ENCODE peak calls at places on chromosomes 3 and 15, in five cellular contexts. C is CD4-positive, alpha-beta T cell; P is osteocyte; M is astrocyte of the spinal cord; K is neural crest cell. V is an unnamed sample.

GRCh38 chr15:99845009-99845408 is 111.8 kb upstream of the LYSMD4 start:
- DNase-seq in C (no peak), P (no peak), M (peak; percentile 32), K (no peak), V (no peak)

GRCh38 chr3:139310474-139310933 is 33.3 kb upstream of the MRPS22 start:
- DNase-seq in C (no peak), P (no peak), M (peak; percentile 93), K (no peak), V (peak; percentile 78)

GRCh38 chr3:192482809-192483208 is 244.5 kb downstream of the FGF12 start:
- DNase-seq in C (no peak), P (no peak), M (peak; percentile 30), K (no peak), V (no peak)

GRCh38 chr3:148866261-148866660 is 1.2 kb downstream of the CPA3 start:
- DNase-seq in C (no peak), P (no peak), M (peak; percentile 74), K (no peak), V (peak; percentile 65)

GRCh38 chr15:62691008-62691407 is 351.5 kb upstream of the TPM1 start:
- DNase-seq in C (no peak), P (no peak), M (no peak), K (no peak), V (no peak)

GRCh38 chr3:56787784-56788256 is 13.9 kb downstream of the ARHGEF3 start:
- DNase-seq in C (no peak), P (no peak), M (no peak), K (no peak), V (no peak)

GRCh38 chr15:81480645-81481053 is 106.6 kb upstream of the TMC3 start:
- DNase-seq in C (no peak), P (no peak), M (peak; percentile 64), K (peak; percentile 66), V (no peak)

GRCh38 chr3:23202203-23202920 is 765 bp upstream of the UBE2E2 start:
- DNase-seq in C (no peak), P (no peak), M (peak; percentile 24), K (no peak), V (no peak)

GRCh38 chr15:61501815-61502214 is 272.7 kb upstream of the RORA start:
- DNase-seq in C (no peak), P (no peak), M (no peak), K (no peak), V (no peak)

GRCh38 chr3:21722768-21723167 is 28.2 kb downstream of the ZNF385D start:
- DNase-seq in C (no peak), P (no peak), M (no peak), K (no peak), V (no peak)

GRCh38 chr3:39000008-39000450 is 51.7 kb downstream of the SCN11A start:
- DNase-seq in C (no peak), P (no peak), M (peak; percentile 76), K (no peak), V (peak; percentile 24)

GRCh38 chr3:13194285-13195209 is 121.3 kb upstream of the IQSEC1 start:
- DNase-seq in C (no peak), P (no peak), M (no peak), K (no peak), V (no peak)

GRCh38 chr3:13191016-13191415 is 117.8 kb upstream of the IQSEC1 start:
- DNase-seq in C (no peak), P (no peak), M (no peak), K (no peak), V (no peak)

GRCh38 chr3:13193320-13194284 is 120.4 kb upstream of the IQSEC1 start:
- DNase-seq in C (no peak), P (no peak), M (no peak), K (no peak), V (no peak)

GRCh38 chr3:13190376-13190762 is 117.1 kb upstream of the IQSEC1 start:
- DNase-seq in C (no peak), P (no peak), M (no peak), K (no peak), V (no peak)

GRCh38 chr3:13192471-13193213 is 119.4 kb upstream of the IQSEC1 start:
- DNase-seq in C (no peak), P (no peak), M (no peak), K (peak; percentile 40), V (no peak)
- TF ChIP-seq CTCF in C (no peak), P (peak; percentile 47), M (peak; percentile 54), K (peak; percentile 60), V (peak; percentile 52)

DNA sequence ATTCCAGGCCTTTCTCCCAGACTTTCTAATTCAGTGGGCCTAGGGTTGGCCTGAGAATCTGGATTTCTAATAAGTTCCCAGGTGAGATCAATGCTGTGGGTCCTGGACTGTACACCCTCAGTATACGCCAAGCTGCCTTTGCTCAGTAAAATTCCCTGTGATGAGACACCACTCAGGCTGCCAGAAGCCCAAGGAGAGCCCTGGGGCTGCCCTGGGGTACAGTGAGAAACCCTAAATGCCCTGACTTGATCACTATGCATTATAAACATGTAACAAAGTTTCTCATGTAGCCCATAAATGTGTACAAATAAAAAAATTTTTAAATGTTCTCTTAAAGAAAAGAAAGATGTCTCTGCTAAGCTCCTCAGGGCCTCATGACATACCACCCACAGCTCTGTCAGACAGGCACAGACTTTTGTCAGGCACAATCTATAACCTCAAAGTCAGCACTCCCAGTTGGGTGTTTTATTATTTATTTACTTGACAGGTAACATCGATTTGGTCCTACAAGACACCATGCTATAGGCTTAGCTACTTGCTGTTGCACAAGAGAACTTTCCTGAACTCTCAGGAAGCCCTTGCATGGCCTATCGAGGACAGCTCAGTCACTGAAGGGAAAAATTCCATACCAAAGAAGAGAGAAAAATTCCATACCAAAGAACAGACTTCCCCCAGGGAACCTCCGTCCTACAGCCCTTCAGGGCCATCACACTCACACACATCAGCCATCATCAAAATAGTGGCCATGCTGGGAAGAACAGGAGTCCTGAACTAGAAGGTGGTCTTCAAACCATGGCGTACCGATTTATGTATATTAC is 22.7 kb downstream of the LARP6 start:
- DNase-seq in C (no peak), P (peak; percentile 56), M (no peak), K (no peak), V (no peak)
- TF ChIP-seq CTCF in C (no peak), P (no peak), M (no peak), K (no peak), V (no peak)

GRCh38 chr3:188268336-188268735 is 114.4 kb downstream of the LPP start:
- DNase-seq in C (no peak), P (no peak), M (no peak), K (no peak), V (no peak)

GRCh38 chr3:188272481-188273372 is 118.8 kb downstream of the LPP start:
- DNase-seq in C (no peak), P (no peak), M (peak; percentile 81), K (no peak), V (peak; percentile 85)

GRCh38 chr3:188269040-188269439 is 115.1 kb downstream of the LPP start:
- DNase-seq in C (no peak), P (no peak), M (no peak), K (no peak), V (no peak)

GRCh38 chr3:188271226-188271894 is 117.4 kb downstream of the LPP start:
- DNase-seq in C (no peak), P (no peak), M (peak; percentile 33), K (no peak), V (no peak)

DNA sequence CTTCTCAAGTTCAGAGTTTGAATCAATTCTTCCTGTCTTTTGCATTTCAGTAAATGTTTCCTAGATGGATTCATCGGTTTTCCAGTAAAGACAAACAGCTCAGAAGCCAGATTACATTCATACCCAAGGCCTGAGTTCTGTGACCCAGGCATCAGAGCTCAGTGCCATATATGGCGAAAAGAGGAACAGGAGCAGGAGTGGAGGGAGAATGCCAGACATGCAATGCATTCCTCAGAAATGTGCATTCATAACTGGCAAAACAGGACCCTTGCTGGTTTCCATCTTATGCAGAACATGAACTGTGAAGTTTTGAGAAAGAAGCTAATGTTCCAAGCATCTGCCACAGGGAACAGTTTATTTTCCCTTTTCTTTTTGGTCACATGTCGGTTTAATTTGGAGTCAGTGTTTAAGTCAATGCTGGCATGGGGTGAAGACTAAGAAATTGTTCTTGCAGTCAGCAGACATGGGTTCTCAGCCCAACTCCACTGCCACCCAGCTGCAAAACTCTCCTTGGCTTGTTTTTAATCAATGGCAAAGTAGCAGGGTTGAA is 116.5 kb downstream of the LPP start:
- DNase-seq in C (no peak), P (no peak), M (peak; percentile 96), K (no peak), V (peak; percentile 95)
- TF ChIP-seq CTCF in C (no peak), P (peak; percentile 30), M (no peak), K (no peak), V (no peak)

GRCh38 chr15:77654975-77655374 is 22.3 kb upstream of the LINGO1 start:
- DNase-seq in C (no peak), P (no peak), M (no peak), K (peak; percentile 33), V (no peak)
- TF ChIP-seq CTCF in C (no peak), P (peak; percentile 30), M (peak; percentile 27), K (peak; percentile 55), V (peak; percentile 23)

GRCh38 chr15:28191832-28192231 is 92.7 kb upstream of the OCA2 start:
- DNase-seq in C (no peak), P (no peak), M (peak; percentile 85), K (peak; percentile 68), V (no peak)
- TF ChIP-seq CTCF in C (no peak), P (peak; percentile 56), M (peak; percentile 75), K (peak; percentile 60), V (peak; percentile 46)

DNA sequence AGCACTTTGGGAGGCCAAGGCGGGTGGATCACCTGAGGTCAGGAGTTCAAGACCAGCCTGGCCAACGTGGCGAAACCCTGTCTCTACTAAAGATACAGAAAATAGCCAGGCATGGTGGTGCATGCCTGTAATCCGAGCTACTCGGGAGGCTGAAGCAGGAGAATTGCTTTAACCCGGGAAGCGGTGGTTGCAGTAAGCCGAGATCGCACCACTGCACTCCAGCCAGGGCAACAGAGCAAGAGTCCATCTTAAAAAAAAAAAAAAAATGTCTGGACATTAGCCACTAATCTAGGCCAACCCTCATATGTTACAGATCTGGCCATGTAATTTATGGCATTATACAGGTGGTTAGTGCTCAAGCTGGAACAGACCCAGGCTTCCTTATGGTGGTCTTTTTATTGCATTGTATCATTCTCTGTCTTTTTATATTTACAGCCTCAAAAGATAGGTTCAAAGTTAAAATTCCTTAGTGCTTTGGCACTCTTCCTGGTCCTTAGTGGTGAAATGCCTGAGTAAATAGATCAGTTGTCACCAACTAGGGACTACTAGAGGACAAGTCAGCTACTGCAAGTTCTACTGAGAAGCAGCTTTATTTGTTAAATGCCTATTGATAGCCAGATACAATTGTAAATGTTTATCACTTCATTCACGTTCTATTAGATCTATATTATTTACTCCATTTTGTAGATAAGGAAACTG is 16.0 kb downstream of the STARD9 start:
- DNase-seq in C (no peak), P (no peak), M (peak; percentile 67), K (no peak), V (no peak)
- TF ChIP-seq CTCF in C (peak; percentile 12), P (peak; percentile 36), M (peak; percentile 31), K (peak; percentile 46), V (peak; percentile 18)

GRCh38 chr3:152073267-152073666 is 195.5 kb upstream of the MBNL1 start:
- DNase-seq in C (no peak), P (no peak), M (peak; percentile 31), K (no peak), V (no peak)
- TF ChIP-seq CTCF in C (no peak), P (peak; percentile 59), M (peak; percentile 15), K (no peak), V (peak; percentile 7)